ENCODE peak calls at places on chromosome 10, in seven cellular contexts. K, S, D, M, J, E and H are unnamed samples.
A peak's percentile ranks its signal among the peaks of the same experiment; 100 is the strongest.

GRCh38 chr10:60343254-60343653 is 46.4 kb downstream of the ANK3 start:
- DNase-seq in J (no peak), K (no peak), S (no peak), M (no peak), E (no peak), D (no peak), H (no peak)

GRCh38 chr10:18043148-18043547 is 91.4 kb downstream of the SLC39A12 start:
- DNase-seq in E (no peak), S (no peak), K (no peak), J (no peak), D (no peak), M (no peak), H (no peak)

GRCh38 chr10:124975977-124976514 is 34.1 kb downstream of the ZRANB1 start:
- DNase-seq in J (no peak), K (no peak), M (no peak), D (no peak), E (no peak), S (no peak), H (no peak)

GRCh38 chr10:114301177-114301576 is 62.1 kb downstream of the VWA2 start:
- DNase-seq in M (no peak), D (no peak), J (no peak), K (no peak), E (no peak), S (no peak), H (no peak)

GRCh38 chr10:52771534-52772455 is 789 bp downstream of the MBL2 start:
- DNase-seq in J (no peak), M (peak; percentile 60), E (no peak), D (no peak), S (no peak), K (no peak), H (no peak)

GRCh38 chr10:45239642-45240041 is 75.8 kb downstream of the OR13A1 start:
- DNase-seq in M (no peak), K (no peak), E (no peak), S (no peak), J (no peak), D (no peak), H (no peak)

GRCh38 chr10:3136763-3137611 is 35.6 kb downstream of the PITRM1 start:
- DNase-seq in D (no peak), K (no peak), J (no peak), E (no peak), M (no peak), S (no peak), H (no peak)

GRCh38 chr10:24465899-24466615 is 257.1 kb downstream of the KIAA1217 start:
- DNase-seq in J (no peak), E (no peak), D (no peak), K (no peak), M (peak; percentile 75), S (peak; percentile 39), H (peak; percentile 74)

GRCh38 chr10:21604651-21605050 is 70.6 kb downstream of the MLLT10 start:
- DNase-seq in M (no peak), S (no peak), K (no peak), E (no peak), J (no peak), D (no peak), H (no peak)

GRCh38 chr10:86064931-86065662 is 301.5 kb downstream of the GRID1 start:
- DNase-seq in D (no peak), M (peak; percentile 6), S (no peak), K (no peak), J (no peak), E (no peak), H (no peak)

GRCh38 chr10:82397859-82398258 is 522.9 kb downstream of the NRG3 start:
- DNase-seq in S (no peak), M (no peak), D (no peak), J (no peak), E (peak; percentile 47), K (peak; percentile 74), H (no peak)

GRCh38 chr10:33735463-33735862 is 401.0 kb upstream of the NRP1 start:
- DNase-seq in E (no peak), M (no peak), J (no peak), K (no peak), S (no peak), D (no peak), H (no peak)

GRCh38 chr10:31069411-31069810 is 37.7 kb upstream of the ZNF438 start:
- DNase-seq in E (no peak), M (no peak), S (no peak), D (no peak), J (no peak), K (no peak), H (no peak)

GRCh38 chr10:132716691-132717490 is 69.1 kb downstream of the NKX6-2 start:
- DNase-seq in K (no peak), D (no peak), J (no peak), S (no peak), M (no peak), E (no peak), H (peak; percentile 35)

GRCh38 chr10:28815681-28816080 is 138.4 kb downstream of the BAMBI start:
- DNase-seq in S (no peak), D (no peak), J (no peak), K (no peak), E (no peak), M (no peak), H (no peak)

GRCh38 chr10:11724938-11725776 is 17.0 kb upstream of the ECHDC3 start:
- DNase-seq in J (no peak), K (peak; percentile 60), D (no peak), E (no peak), M (no peak), S (no peak), H (no peak)

GRCh38 chr10:49700997-49701396 is 21.5 kb downstream of the C10orf53 start:
- DNase-seq in S (no peak), K (peak; percentile 61), M (no peak), E (no peak), J (no peak), D (no peak), H (no peak)

GRCh38 chr10:8295311-8295710 is 240.8 kb downstream of the GATA3 start:
- DNase-seq in E (no peak), J (no peak), M (no peak), D (no peak), K (no peak), S (no peak), H (no peak)

GRCh38 chr10:6920072-6921019 is 340.3 kb upstream of the PRKCQ start:
- DNase-seq in S (peak; percentile 70), K (peak; percentile 83), M (peak; percentile 56), D (no peak), J (peak; percentile 54), E (peak; percentile 71), H (peak; percentile 73)

GRCh38 chr10:126133906-126134703 is 237.7 kb downstream of the FANK1 start:
- DNase-seq in S (no peak), K (no peak), E (no peak), M (no peak), D (no peak), J (no peak), H (no peak)

GRCh38 chr10:52004342-52004949 is 305.1 kb upstream of the CSTF2T start:
- DNase-seq in E (no peak), S (no peak), K (peak; percentile 42), D (no peak), M (no peak), J (no peak), H (no peak)

GRCh38 chr10:100760726-100761125 is 15.3 kb downstream of the PAX2 start:
- DNase-seq in M (no peak), E (no peak), K (no peak), S (no peak), J (no peak), D (no peak), H (no peak)